ENCODE peak calls at places on chromosomes 1 and 21, in nine cellular contexts. X is A549, K is Peyer's patch, H is thoracic aorta, E is adrenal gland, U is psoas muscle, V is body of pancreas, O is neural progenitor cell, T is right atrium auricular region. P is an unnamed sample.

GRCh38 chr21:25925936-25926335 is 191.2 kb downstream of the GABPA start:
- DNase-seq in X (no peak), K (no peak), H (no peak), E (peak; percentile 55), U (no peak), V (no peak), O (no peak), T (no peak), P (no peak)

GRCh38 chr1:47434051-47434842 is 3.6 kb upstream of the FOXD2 start:
- DNase-seq in X (no peak), K (no peak), H (no peak), E (peak; percentile 63), U (peak; percentile 70), V (peak; percentile 66), O (peak; percentile 73), T (peak; percentile 64), P (peak; percentile 69)

GRCh38 chr1:183227963-183228649 is 42.0 kb downstream of the LAMC2 start:
- DNase-seq in X (peak; percentile 47), K (peak; percentile 63), H (no peak), E (peak; percentile 64), U (no peak), V (peak; percentile 41), O (peak; percentile 74), T (peak; percentile 52), P (peak; percentile 57)

GRCh38 chr21:46071082-46071481 is 26.8 kb upstream of the COL6A2 start:
- DNase-seq in X (no peak), K (peak; percentile 34), H (no peak), E (peak; percentile 10), U (peak; percentile 18), V (no peak), O (no peak), T (peak; percentile 52), P (no peak)

GRCh38 chr1:30730351-30731108 is 7.1 kb upstream of the MATN1 start:
- DNase-seq in X (no peak), K (peak; percentile 79), H (no peak), E (no peak), U (no peak), V (no peak), O (no peak), T (no peak), P (peak; percentile 50)

GRCh38 chr21:31351438-31351837 is 7.4 kb upstream of the TIAM1 start:
- DNase-seq in X (no peak), K (no peak), H (no peak), E (no peak), U (no peak), V (no peak), O (no peak), T (no peak), P (no peak)

GRCh38 chr21:45443595-45444181 is 38.7 kb downstream of the COL18A1 start:
- DNase-seq in X (no peak), K (no peak), H (no peak), E (no peak), U (peak; percentile 48), V (no peak), O (no peak), T (no peak), P (no peak)

GRCh38 chr1:21574464-21575151 is 65.4 kb downstream of the ALPL start:
- DNase-seq in X (no peak), K (peak; percentile 49), H (no peak), E (peak; percentile 46), U (peak; percentile 77), V (no peak), O (peak; percentile 86), T (peak; percentile 82), P (peak; percentile 50)

GRCh38 chr21:25871566-25871965 is 136.8 kb downstream of the GABPA start:
- DNase-seq in X (peak; percentile 12), K (no peak), H (no peak), E (no peak), U (no peak), V (no peak), O (no peak), T (no peak), P (no peak)

GRCh38 chr1:39590546-39590945 is 14.0 kb upstream of the PABPC4 start:
- DNase-seq in X (no peak), K (no peak), H (no peak), E (no peak), U (no peak), V (no peak), O (no peak), T (no peak), P (no peak)

GRCh38 chr1:245154429-245155185 is at the start of gene KIF26B:
- DNase-seq in X (peak; percentile 58), K (no peak), H (no peak), E (peak; percentile 38), U (no peak), V (peak; percentile 26), O (peak; percentile 65), T (peak; percentile 55), P (peak; percentile 53)

GRCh38 chr1:93516164-93516563 is 68.2 kb downstream of the FNBP1L start:
- DNase-seq in X (peak; percentile 25), K (no peak), H (no peak), E (no peak), U (no peak), V (no peak), O (no peak), T (no peak), P (no peak)

GRCh38 chr1:147527941-147528936 is 13.1 kb upstream of the BCL9 start:
- DNase-seq in X (no peak), K (no peak), H (no peak), E (no peak), U (no peak), V (no peak), O (no peak), T (no peak), P (no peak)

DNA sequence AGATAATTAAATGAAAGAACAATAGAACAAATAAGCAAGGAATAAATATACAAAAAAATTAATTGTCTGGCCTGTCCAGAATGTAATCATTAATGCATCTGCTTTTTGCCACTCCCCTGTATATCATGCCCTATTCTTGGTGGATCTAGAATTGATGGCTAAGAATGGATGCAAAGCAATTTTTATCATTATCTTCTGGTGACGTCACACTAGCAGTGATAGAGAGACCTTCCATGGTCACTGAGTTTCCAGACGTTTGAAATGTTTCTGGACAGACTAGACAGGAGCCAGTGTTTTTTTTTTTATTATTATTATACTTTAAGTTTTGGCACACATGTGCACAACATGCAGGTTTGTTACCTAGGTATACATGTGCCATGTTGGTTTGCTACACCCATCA is 563.0 kb downstream of the NEGR1 start:
- DNase-seq in X (no peak), K (no peak), H (no peak), E (no peak), U (no peak), V (no peak), O (no peak), T (no peak), P (no peak)
- H3K27ac ChIP-seq in X (no peak overlapping the region), K (no peak overlapping the region), H (no peak overlapping the region), E (no peak overlapping the region), U (no peak overlapping the region), V (no peak overlapping the region), O (no peak overlapping the region), T (no peak overlapping the region), P (no peak overlapping the region)

DNA sequence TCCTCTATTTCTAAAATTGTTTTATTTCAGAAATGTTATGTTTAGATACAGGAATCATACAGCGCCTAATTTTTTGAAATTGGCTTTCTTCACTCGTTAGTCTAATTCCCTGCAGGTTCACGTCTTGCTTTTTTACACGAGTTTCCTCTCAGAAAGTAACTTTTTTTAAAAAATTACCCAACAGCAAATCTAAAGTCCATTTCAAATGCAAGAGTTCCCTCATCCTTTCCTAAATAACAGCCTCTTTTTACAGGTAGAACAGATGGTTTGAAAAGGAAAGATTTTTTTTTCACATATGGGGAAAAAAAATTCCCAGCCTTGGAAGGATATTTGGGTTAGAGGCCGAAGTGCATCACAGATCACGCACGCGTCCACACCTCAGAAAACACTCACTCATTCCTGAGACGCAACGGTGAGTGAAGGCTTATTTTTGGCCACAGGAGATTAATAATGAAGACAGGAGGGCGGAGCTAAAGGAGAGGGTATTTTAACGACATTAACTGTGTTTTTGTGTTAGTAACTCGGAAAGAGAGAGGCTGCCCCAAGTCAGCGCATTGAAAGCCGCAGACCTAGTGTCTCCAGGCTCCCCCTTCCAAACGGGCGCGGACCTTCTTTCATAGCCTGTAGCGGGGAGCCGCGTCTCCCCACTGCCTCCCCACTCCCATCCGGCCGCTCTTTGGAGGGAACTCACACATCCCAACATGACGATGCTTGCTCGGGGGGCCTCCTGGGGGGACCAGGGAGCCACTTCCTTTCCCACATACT is 936 bp upstream of the RIPK4 start:
- DNase-seq in X (peak; percentile 50), K (no peak), H (no peak), E (no peak), U (no peak), V (no peak), O (peak; percentile 71), T (no peak), P (peak; percentile 56)
- TF ChIP-seq CTCF in X (no peak), K (no peak), H (no peak), E (no peak), U (no peak), V (no peak), O (no peak), T (no peak), P (no peak)

DNA sequence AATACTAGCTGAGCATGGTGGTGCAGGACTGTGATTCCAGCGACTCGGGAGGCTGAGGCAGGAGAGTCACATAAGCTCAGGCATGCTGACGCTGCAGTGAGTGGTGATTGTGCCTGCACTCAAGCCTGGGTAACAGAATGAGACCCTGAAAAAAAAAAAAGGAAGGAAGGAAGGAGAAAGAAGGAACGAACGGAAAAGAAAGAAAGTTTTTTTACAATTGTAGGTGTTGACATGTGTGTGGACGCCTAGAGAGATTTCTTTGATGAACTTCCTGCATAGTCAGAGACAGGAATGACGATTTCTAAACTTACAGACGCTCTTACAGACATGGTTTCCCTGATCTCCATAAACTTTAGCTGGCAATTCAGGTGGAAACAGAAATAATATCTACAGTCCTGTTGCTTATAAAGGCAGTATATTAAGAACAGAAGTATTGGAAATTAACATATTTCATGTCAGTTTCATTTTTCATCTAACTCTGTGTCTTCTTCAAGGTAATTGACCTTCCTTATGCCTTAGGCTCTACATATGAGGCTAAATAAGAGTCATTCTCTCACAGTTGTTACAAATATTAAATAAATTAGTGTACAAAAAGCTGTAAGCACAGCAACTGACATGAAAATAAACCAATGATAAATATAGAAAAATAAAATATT is 4.1 kb downstream of the SAMSN1 start:
- DNase-seq in X (no peak), K (no peak), H (no peak), E (no peak), U (no peak), V (no peak), O (no peak), T (no peak), P (no peak)
- H3K27ac ChIP-seq in X (no peak overlapping the region), K (peak overlapping the region; percentile 33), H (peak overlapping the region; percentile 19), E (no peak overlapping the region), U (no peak overlapping the region), V (no peak overlapping the region), O (no peak overlapping the region), T (no peak overlapping the region), P (no peak overlapping the region)

DNA sequence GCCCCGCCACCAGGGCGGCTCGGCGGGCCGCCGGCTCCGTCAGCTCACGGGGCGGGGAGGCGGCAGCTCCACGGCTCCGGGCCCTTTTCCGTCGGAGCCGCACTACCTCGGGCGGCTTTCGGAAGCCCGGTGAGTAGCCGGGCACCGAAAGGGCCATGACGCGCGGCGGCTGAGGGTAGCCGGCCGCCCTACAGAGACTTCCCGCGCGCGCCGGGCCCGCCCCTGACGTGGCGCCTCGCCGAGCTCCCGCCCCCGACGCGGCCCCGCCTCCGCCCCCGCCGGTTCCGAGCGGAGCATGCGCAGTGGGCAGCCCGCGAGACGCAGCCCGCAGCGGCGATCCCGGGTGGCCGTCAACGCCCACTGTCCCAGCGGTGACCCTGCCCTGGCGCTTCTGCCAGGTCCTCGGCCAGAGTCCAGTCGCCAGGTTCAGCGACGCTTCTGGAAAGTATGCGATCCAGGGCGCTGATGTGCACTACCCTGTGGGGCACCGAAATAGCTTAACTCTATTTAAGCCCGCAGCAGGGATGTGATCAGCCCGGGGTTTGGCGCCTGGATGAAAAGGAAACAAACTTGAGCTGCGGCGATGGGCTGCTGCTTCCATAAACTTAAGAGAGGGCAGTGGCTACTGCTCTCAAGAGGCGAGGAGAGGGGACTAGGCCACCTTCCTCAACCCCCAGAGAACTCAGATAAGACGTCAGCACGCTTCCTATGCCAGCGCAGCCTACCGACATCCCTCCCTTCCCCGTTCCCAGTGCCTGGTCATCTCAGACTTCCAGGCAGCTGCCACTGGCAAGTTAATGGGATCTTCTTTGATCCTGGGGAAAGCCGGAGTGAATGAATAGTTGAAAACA is at the start of gene DONSON:
- DNase-seq in X (peak; percentile 83), K (peak; percentile 93), H (peak; percentile 36), E (peak; percentile 91), U (peak; percentile 96), V (peak; percentile 87), O (peak; percentile 96), T (peak; percentile 83), P (peak; percentile 85)
- TF ChIP-seq CTCF in X (no peak), K (no peak), H (no peak), E (no peak), U (no peak), V (no peak), O (peak; percentile 14), T (no peak), P (no peak)